ENCODE peak calls at places on chromosome 12, in ten cellular contexts. A is KG1, C is head of caudate nucleus, F is nephron progenitor cell, J is hippocampal formation, M is mucosa of gallbladder, Z is ureter, R is cardiac muscle cell, G is HL-60, K is dermis blood vessel endothelial cell. B is an unnamed sample.

GRCh38 chr12:69457433-69457832 is 12.8 kb upstream of the FRS2 start:
- DNase-seq in F (no peak), A (no peak), C (no peak), R (no peak), K (no peak), J (no peak), Z (no peak), G (no peak), M (no peak), B (no peak)

GRCh38 chr12:131831021-131831571 is 2.9 kb downstream of the MMP17 start:
- DNase-seq in K (peak), F (peak), J (peak), M (no peak), A (no peak), G (no peak), Z (no peak), C (peak), R (no peak), B (peak)

GRCh38 chr12:13436696-13437391 is 240.3 kb downstream of the EMP1 start:
- DNase-seq in G (peak), K (no peak), F (no peak), C (no peak), Z (no peak), A (no peak), M (no peak), J (no peak), R (peak), B (no peak)

GRCh38 chr12:55060470-55060869 is 40.7 kb downstream of the NEUROD4 start:
- DNase-seq in C (no peak), G (peak), F (no peak), Z (no peak), K (no peak), M (no peak), A (no peak), R (no peak), J (no peak), B (no peak)

GRCh38 chr12:79725987-79726386 is 35.2 kb upstream of the PAWR start:
- DNase-seq in Z (no peak), J (no peak), K (no peak), F (no peak), G (no peak), M (no peak), A (no peak), C (no peak), R (no peak), B (no peak)

GRCh38 chr12:12319501-12320322 is 30.3 kb downstream of the MANSC1 start:
- DNase-seq in Z (no peak), K (no peak), A (no peak), R (no peak), F (peak), G (no peak), C (no peak), J (peak), M (no peak), B (no peak)

GRCh38 chr12:110913119-110914056 is 7.0 kb downstream of the MYL2 start:
- DNase-seq in F (no peak), Z (no peak), C (no peak), J (no peak), A (no peak), G (no peak), K (no peak), R (no peak), M (no peak), B (no peak)

GRCh38 chr12:57590892-57591566 is at the start of gene PIP4K2C:
- DNase-seq in Z (peak), A (no peak), R (peak), C (peak), J (peak), F (peak), G (peak), M (peak), K (peak), B (peak)

GRCh38 chr12:119479121-119479561 is 114.4 kb upstream of the TMEM233 start:
- DNase-seq in F (no peak), G (no peak), Z (no peak), K (no peak), A (no peak), J (no peak), C (no peak), M (no peak), R (no peak), B (no peak)

GRCh38 chr12:3061129-3061857 is 15.9 kb upstream of the TSPAN9 start:
- DNase-seq in R (no peak), J (no peak), K (no peak), A (no peak), F (no peak), Z (no peak), M (peak), C (no peak), G (no peak), B (no peak)

GRCh38 chr12:57909611-57910010 is 31.8 kb upstream of the ATP23 start:
- DNase-seq in G (no peak), A (no peak), C (no peak), M (no peak), F (no peak), R (no peak), K (no peak), Z (no peak), J (no peak), B (no peak)

GRCh38 chr12:95739561-95740313 is 50.8 kb downstream of the NTN4 start:
- DNase-seq in R (no peak), Z (no peak), G (no peak), J (no peak), F (no peak), M (no peak), C (peak), K (peak), A (no peak), B (no peak)

GRCh38 chr12:116384629-116385485 is 107.4 kb upstream of the MED13L start:
- DNase-seq in G (peak), A (peak), F (no peak), C (no peak), J (no peak), M (no peak), R (no peak), K (peak), Z (no peak), B (no peak)

B was measured in ecto neural progenitor cell.